ENCODE peak calls at places on chromosome 20, in ten cellular contexts. G is psoas muscle, I is aorta, Z is astrocyte, F is PC-3, A is left lung, J is Peyer's patch, V is transverse colon, K is stomach, B is right lobe of liver. E is an unnamed sample.

GRCh38 chr20:63898882-63899558 is 4.1 kb downstream of the DNAJC5 start:
- DNase-seq in G (no peak), I (no peak), Z (no peak), F (no peak), A (peak; percentile 87), J (no peak), V (no peak), K (no peak), B (no peak), E (no peak)

GRCh38 chr20:24690408-24690807 is 221.0 kb downstream of the SYNDIG1 start:
- DNase-seq in G (no peak), I (peak; percentile 26), Z (no peak), F (no peak), A (no peak), J (no peak), V (no peak), K (no peak), B (no peak), E (no peak)

GRCh38 chr20:6663751-6664388 is 103.6 kb upstream of the BMP2 start:
- DNase-seq in G (no peak), I (no peak), Z (peak; percentile 23), F (no peak), A (no peak), J (no peak), V (peak; percentile 77), K (peak; percentile 50), B (no peak), E (peak; percentile 87)

GRCh38 chr20:60050193-60050960 is 92.2 kb downstream of the CDH26 start:
- DNase-seq in G (no peak), I (peak; percentile 28), Z (no peak), F (peak; percentile 79), A (no peak), J (no peak), V (peak; percentile 21), K (peak; percentile 59), B (peak; percentile 35), E (peak; percentile 51)

GRCh38 chr20:10329387-10330005 is 104.5 kb downstream of the MKKS start:
- DNase-seq in G (no peak), I (no peak), Z (no peak), F (no peak), A (no peak), J (no peak), V (no peak), K (no peak), B (no peak), E (no peak)

GRCh38 chr20:60453847-60454246 is 495.6 kb downstream of the CDH26 start:
- DNase-seq in G (no peak), I (no peak), Z (no peak), F (no peak), A (no peak), J (no peak), V (no peak), K (no peak), B (no peak), E (no peak)

GRCh38 chr20:48921883-48922867 is 664 bp downstream of the ARFGEF2 start:
- DNase-seq in G (no peak), I (peak; percentile 81), Z (peak; percentile 26), F (peak; percentile 49), A (peak; percentile 90), J (no peak), V (peak; percentile 67), K (peak; percentile 64), B (peak; percentile 68), E (peak; percentile 63)

GRCh38 chr20:59390437-59390836 is 90.0 kb downstream of the EDN3 start:
- DNase-seq in G (no peak), I (no peak), Z (no peak), F (no peak), A (no peak), J (no peak), V (no peak), K (no peak), B (no peak), E (no peak)

GRCh38 chr20:58571942-58572666 is 56.9 kb upstream of the APCDD1L start:
- DNase-seq in G (peak; percentile 8), I (peak; percentile 63), Z (peak; percentile 69), F (peak; percentile 39), A (peak; percentile 15), J (no peak), V (no peak), K (no peak), B (no peak), E (no peak)

GRCh38 chr20:51966296-51966971 is 164.1 kb upstream of the SALL4 start:
- DNase-seq in G (peak; percentile 51), I (no peak), Z (peak; percentile 45), F (peak; percentile 95), A (no peak), J (peak; percentile 18), V (peak; percentile 41), K (peak; percentile 52), B (peak; percentile 51), E (peak; percentile 53)

GRCh38 chr20:59365611-59366284 is 65.3 kb downstream of the EDN3 start:
- DNase-seq in G (no peak), I (no peak), Z (no peak), F (no peak), A (no peak), J (no peak), V (no peak), K (no peak), B (no peak), E (no peak)

GRCh38 chr20:346640-347316 is at the start of gene NRSN2:
- DNase-seq in G (peak; percentile 67), I (peak; percentile 89), Z (peak; percentile 61), F (peak; percentile 65), A (peak; percentile 89), J (peak; percentile 41), V (peak; percentile 61), K (peak; percentile 60), B (peak; percentile 54), E (peak; percentile 34)

GRCh38 chr20:11791316-11792228 is 126.1 kb upstream of the BTBD3 start:
- DNase-seq in G (no peak), I (no peak), Z (no peak), F (peak; percentile 96), A (no peak), J (no peak), V (no peak), K (no peak), B (no peak), E (no peak)

GRCh38 chr20:11794525-11794924 is 123.2 kb upstream of the BTBD3 start:
- DNase-seq in G (no peak), I (no peak), Z (no peak), F (no peak), A (no peak), J (no peak), V (no peak), K (no peak), B (no peak), E (no peak)

GRCh38 chr20:11796041-11796440 is 121.7 kb upstream of the BTBD3 start:
- DNase-seq in G (no peak), I (no peak), Z (peak; percentile 69), F (no peak), A (no peak), J (no peak), V (no peak), K (no peak), B (no peak), E (no peak)

GRCh38 chr20:11790047-11790446 is 127.6 kb upstream of the BTBD3 start:
- DNase-seq in G (no peak), I (no peak), Z (no peak), F (peak; percentile 22), A (no peak), J (no peak), V (no peak), K (no peak), B (no peak), E (no peak)

DNA sequence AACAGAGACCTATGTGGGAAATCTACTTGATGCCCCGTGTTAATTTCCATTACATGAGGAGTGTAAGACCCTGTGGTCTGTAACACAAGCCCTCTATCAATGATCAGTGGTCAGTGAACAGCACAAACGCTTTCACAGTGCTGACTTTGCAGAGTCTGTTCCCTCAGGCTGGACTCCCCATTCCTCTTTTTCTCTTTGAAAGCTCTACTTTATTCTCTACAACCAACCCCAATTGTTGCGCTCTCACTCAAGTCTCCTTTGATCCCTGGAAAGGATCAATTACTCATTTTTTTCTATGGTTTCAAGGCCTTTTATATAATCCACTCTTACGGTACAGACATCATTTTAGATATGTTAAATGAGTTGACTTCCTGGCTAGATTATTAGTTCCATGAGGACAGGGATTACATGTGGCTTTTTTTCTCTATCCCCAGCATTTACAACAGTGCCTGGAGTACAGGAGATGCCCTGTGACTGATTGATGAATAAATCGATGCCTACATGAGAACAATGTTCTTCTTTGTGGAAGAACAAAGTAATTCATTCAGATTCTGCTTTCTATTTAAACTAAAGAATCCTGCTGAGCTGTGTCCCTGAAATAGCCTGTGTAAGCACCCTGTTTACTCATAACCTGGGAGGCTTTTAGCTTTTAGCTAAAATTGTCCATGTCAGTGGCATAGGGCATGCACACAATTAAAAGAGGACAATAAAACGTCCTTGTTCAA is 125.3 kb upstream of the BTBD3 start:
- DNase-seq in G (no peak), I (no peak), Z (no peak), F (peak; percentile 58), A (no peak), J (no peak), V (no peak), K (no peak), B (no peak), E (no peak)
- H3K27ac ChIP-seq in G (no peak overlapping the region), I (no peak overlapping the region), Z (no peak overlapping the region), F (peak overlapping the region; percentile 96), A (no peak overlapping the region), J (no peak overlapping the region), V (no peak overlapping the region), K (no peak overlapping the region), B (no peak overlapping the region), E (no peak overlapping the region)

GRCh38 chr20:50521709-50522674 is 11.8 kb downstream of the PTPN1 start:
- DNase-seq in G (no peak), I (no peak), Z (no peak), F (no peak), A (no peak), J (no peak), V (no peak), K (no peak), B (no peak), E (no peak)
- H3K4me1 ChIP-seq in G (peaks cover 77% of the 10 kb centered on the region), I (peaks cover 3% of the 10 kb centered on the region), Z (peaks cover 47% of the 10 kb centered on the region), F (peaks cover 31% of the 10 kb centered on the region), A (peaks cover 37% of the 10 kb centered on the region), J (peaks cover 53% of the 10 kb centered on the region), V (peaks cover 77% of the 10 kb centered on the region), K (peaks cover 49% of the 10 kb centered on the region), B (no peaks in the 10 kb centered on the region), E (peaks cover 25% of the 10 kb centered on the region)

DNA sequence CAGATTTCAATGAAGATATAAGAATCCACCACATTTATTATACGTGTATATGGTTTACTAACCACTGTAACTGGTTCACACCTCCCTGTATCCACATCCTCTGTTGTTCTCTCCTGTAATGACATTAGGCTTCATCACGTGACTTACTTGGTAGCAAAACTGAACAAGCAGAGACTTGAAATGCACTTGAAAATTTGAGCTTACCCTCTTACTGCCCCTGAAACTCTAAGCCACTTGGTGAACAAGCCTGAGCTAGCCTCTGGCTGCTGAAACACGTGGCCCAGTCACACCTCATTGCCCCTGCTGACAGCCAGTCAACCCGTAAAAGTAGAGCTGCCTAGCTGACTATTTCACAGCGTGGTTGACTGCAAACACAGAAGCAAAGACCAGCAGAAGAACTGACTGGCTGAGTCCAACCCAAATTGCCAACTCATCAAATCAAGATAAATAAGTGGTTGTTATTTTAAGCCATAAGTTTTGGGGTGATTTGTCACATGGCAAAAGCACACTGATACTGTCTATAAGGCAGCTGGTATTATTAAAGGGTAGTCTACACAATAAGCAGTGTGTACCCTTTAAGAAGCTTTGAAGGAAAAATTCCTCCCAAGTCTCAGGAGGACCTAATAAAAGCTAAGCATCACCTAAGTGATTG is 109.0 kb downstream of the RALGAPA2 start:
- DNase-seq in G (no peak), I (no peak), Z (no peak), F (no peak), A (no peak), J (no peak), V (no peak), K (no peak), B (no peak), E (peak; percentile 24)
- H3K27ac ChIP-seq in G (peak overlapping the region; percentile 30), I (no peak overlapping the region), Z (no peak overlapping the region), F (no peak overlapping the region), A (no peak overlapping the region), J (no peak overlapping the region), V (no peak overlapping the region), K (no peak overlapping the region), B (no peak overlapping the region), E (no peak overlapping the region)

GRCh38 chr20:1388706-1389483 is 4.0 kb downstream of the FKBP1A start:
- DNase-seq in G (no peak), I (no peak), Z (no peak), F (no peak), A (no peak), J (peak; percentile 36), V (no peak), K (no peak), B (no peak), E (no peak)
- H3K4me1 ChIP-seq in G (peaks cover 73% of the 10 kb centered on the region), I (peaks cover 3% of the 10 kb centered on the region), Z (peaks cover 29% of the 10 kb centered on the region), F (peaks cover 70% of the 10 kb centered on the region), A (peaks cover 34% of the 10 kb centered on the region), J (peaks cover 49% of the 10 kb centered on the region), V (peaks cover 68% of the 10 kb centered on the region), K (peaks cover 72% of the 10 kb centered on the region), B (peaks cover 6% of the 10 kb centered on the region), E (peaks cover 10% of the 10 kb centered on the region)